ENCODE peak calls at places on chromosome 9, in four cellular contexts. S is tibial nerve, L is breast epithelium, J is A549. T is an unnamed sample.

GRCh38 chr9:95770653-95771131 is 104.8 kb upstream of the ERCC6L2 start:
- DNase-seq in J (no peak), L (no peak), S (no peak), T (no peak)

GRCh38 chr9:107213561-107214028 is 69.5 kb upstream of the RAD23B start:
- DNase-seq in L (no peak), J (peak; percentile 83), S (no peak), T (no peak)

GRCh38 chr9:107286057-107286456 is 3.0 kb downstream of the RAD23B start:
- DNase-seq in S (no peak), J (peak; percentile 34), L (no peak), T (peak; percentile 17)

GRCh38 chr9:16726023-16726422 is 144.4 kb downstream of the BNC2 start:
- DNase-seq in S (no peak), J (peak; percentile 48), L (no peak), T (no peak)

GRCh38 chr9:98899399-98900056 is 44.2 kb upstream of the COL15A1 start:
- DNase-seq in J (no peak), L (no peak), S (no peak), T (peak; percentile 21)

GRCh38 chr9:84338792-84339191 is 1.8 kb downstream of the SLC28A3 start:
- DNase-seq in S (no peak), J (no peak), L (no peak), T (no peak)

GRCh38 chr9:137813651-137814415 is 63.7 kb upstream of the CACNA1B start:
- DNase-seq in J (no peak), L (peak; percentile 43), S (no peak), T (no peak)

GRCh38 chr9:23825143-23825531 is 903 bp downstream of the ELAVL2 start:
- DNase-seq in S (no peak), L (no peak), J (no peak), T (no peak)

GRCh38 chr9:112387115-112387514 is 7.2 kb downstream of the HSDL2 start:
- DNase-seq in L (no peak), S (no peak), J (no peak), T (no peak)

GRCh38 chr9:75869236-75869635 is 21.2 kb upstream of the PCSK5 start:
- DNase-seq in S (no peak), J (no peak), L (no peak), T (no peak)

GRCh38 chr9:82555408-82555807 is 507.5 kb downstream of the RASEF start:
- DNase-seq in L (no peak), S (no peak), J (no peak), T (peak; percentile 39)

GRCh38 chr9:131668439-131669233 is 71.2 kb downstream of the RAPGEF1 start:
- DNase-seq in S (no peak), J (no peak), L (no peak), T (no peak)

GRCh38 chr9:109022909-109023308 is 9.6 kb upstream of the CTNNAL1 start:
- DNase-seq in J (peak; percentile 43), L (no peak), S (no peak), T (no peak)

GRCh38 chr9:100679834-100680233 is 102.0 kb downstream of the CAVIN4 start:
- DNase-seq in S (no peak), L (no peak), J (no peak), T (no peak)

GRCh38 chr9:22203371-22204138 is 194.4 kb upstream of the CDKN2B start:
- DNase-seq in S (no peak), J (no peak), L (no peak), T (no peak)

GRCh38 chr9:137445930-137446431 is 4.8 kb upstream of the ENTPD8 start:
- DNase-seq in J (no peak), L (no peak), S (no peak), T (no peak)

GRCh38 chr9:15735083-15735974 is 182.5 kb downstream of the CCDC171 start:
- DNase-seq in L (no peak), S (no peak), J (peak; percentile 50), T (no peak)

GRCh38 chr9:120478208-120478607 is 101.8 kb downstream of the CDK5RAP2 start:
- DNase-seq in J (peak; percentile 16), L (no peak), S (no peak), T (no peak)

GRCh38 chr9:134682026-134682425 is 40.4 kb downstream of the COL5A1 start:
- DNase-seq in S (no peak), L (no peak), J (no peak), T (no peak)

GRCh38 chr9:137878146-137878941 is 762 bp downstream of the CACNA1B start:
- DNase-seq in S (no peak), L (no peak), J (no peak), T (peak; percentile 29)

GRCh38 chr9:7656648-7657047 is 142.9 kb downstream of the DMAC1 start:
- DNase-seq in J (peak; percentile 1), S (no peak), L (no peak), T (no peak)

GRCh38 chr9:72661401-72662135 is 140.2 kb downstream of the TMC1 start:
- DNase-seq in S (no peak), J (no peak), L (no peak), T (no peak)

GRCh38 chr9:133901184-133901835 is 90.8 kb downstream of the VAV2 start:
- DNase-seq in S (no peak), J (no peak), L (no peak), T (no peak)

GRCh38 chr9:13033959-13034695 is 245.4 kb downstream of the MPDZ start:
- DNase-seq in L (peak; percentile 62), J (peak; percentile 56), S (peak; percentile 39), T (peak; percentile 62)

GRCh38 chr9:99445377-99445891 is 223.4 kb downstream of the SEC61B start:
- DNase-seq in S (no peak), L (no peak), J (peak; percentile 31), T (no peak)

GRCh38 chr9:93093449-93094293 is 2.3 kb upstream of the CARD19 start:
- DNase-seq in J (no peak), L (peak; percentile 43), S (no peak), T (no peak)

GRCh38 chr9:18910858-18911257 is 122.2 kb downstream of the SAXO1 start:
- DNase-seq in L (no peak), J (no peak), S (no peak), T (no peak)

GRCh38 chr9:113125636-113126035 is 25.2 kb upstream of the SLC31A2 start:
- DNase-seq in S (no peak), J (no peak), L (no peak), T (no peak)

GRCh38 chr9:125626187-125626586 is 80.8 kb downstream of the MAPKAP1 start:
- DNase-seq in L (no peak), S (no peak), J (no peak), T (no peak)

GRCh38 chr9:91361294-91362201 is at the start of gene AUH:
- DNase-seq in S (peak; percentile 67), L (peak; percentile 86), J (peak; percentile 79), T (peak; percentile 85)

GRCh38 chr9:7313389-7313788 is 486.2 kb downstream of the DMAC1 start:
- DNase-seq in S (no peak), J (no peak), L (no peak), T (no peak)

GRCh38 chr9:72476617-72477375 is 44.6 kb upstream of the TMC1 start:
- DNase-seq in J (peak; percentile 86), S (no peak), L (no peak), T (peak; percentile 45)

GRCh38 chr9:133114886-133115603 is 6.0 kb downstream of the RALGDS start:
- DNase-seq in S (no peak), J (no peak), L (no peak), T (no peak)

GRCh38 chr9:131849391-131849790 is 109.5 kb upstream of the RAPGEF1 start:
- DNase-seq in S (no peak), L (no peak), J (no peak), T (no peak)

GRCh38 chr9:17829812-17830385 is 251.0 kb downstream of the SH3GL2 start:
- DNase-seq in J (no peak), S (no peak), L (no peak), T (no peak)

DNA sequence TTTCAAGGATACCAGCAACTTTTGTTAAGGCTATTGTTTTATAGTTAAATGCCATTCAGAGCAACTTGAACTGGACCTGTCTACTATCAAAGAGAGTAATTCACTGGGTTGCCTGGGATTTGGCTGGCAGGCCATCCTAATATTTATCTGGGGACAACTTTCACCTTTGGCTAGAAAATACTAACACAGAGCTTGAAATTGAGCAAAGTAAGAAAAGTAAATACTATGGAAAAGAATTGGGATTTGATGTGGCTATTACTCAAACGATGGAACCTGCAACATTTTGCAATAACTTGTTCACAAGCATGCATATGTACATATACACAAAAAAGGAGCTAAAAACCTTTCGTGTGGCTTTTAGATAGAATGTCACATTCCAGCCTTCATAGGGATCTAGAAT is 191.3 kb downstream of the DENND1A start:
- DNase-seq in J (no peak), L (no peak), S (no peak), T (no peak)
- TF ChIP-seq POLR2A in J (no peak), L (no peak), S (no peak), T (no peak)

DNA sequence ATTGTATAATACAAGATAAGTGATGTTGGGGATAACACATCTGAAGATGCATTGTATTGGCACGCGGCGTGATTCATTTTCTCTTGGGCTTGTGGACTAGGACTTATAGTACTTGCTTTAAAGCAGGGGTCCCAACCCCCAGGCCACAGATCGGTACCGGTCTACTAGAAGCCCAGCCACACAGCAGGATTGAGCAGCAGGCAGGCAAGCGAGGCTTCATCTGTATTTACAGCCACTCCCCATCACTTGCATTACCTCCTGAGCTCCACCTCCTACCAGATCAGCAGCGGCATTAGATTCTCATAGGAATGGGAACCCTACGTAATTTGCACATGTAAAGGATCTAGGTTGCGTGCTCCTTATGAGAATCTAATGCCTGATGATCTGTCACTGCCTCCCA is 12.9 kb downstream of the MAMDC2 start:
- DNase-seq in J (no peak), L (no peak), S (no peak), T (no peak)
- H3K4me1 ChIP-seq in J (no peaks in the 10 kb centered on the region), L (no peaks in the 10 kb centered on the region), S (no peaks in the 10 kb centered on the region), T (peaks cover 26% of the 10 kb centered on the region)

DNA sequence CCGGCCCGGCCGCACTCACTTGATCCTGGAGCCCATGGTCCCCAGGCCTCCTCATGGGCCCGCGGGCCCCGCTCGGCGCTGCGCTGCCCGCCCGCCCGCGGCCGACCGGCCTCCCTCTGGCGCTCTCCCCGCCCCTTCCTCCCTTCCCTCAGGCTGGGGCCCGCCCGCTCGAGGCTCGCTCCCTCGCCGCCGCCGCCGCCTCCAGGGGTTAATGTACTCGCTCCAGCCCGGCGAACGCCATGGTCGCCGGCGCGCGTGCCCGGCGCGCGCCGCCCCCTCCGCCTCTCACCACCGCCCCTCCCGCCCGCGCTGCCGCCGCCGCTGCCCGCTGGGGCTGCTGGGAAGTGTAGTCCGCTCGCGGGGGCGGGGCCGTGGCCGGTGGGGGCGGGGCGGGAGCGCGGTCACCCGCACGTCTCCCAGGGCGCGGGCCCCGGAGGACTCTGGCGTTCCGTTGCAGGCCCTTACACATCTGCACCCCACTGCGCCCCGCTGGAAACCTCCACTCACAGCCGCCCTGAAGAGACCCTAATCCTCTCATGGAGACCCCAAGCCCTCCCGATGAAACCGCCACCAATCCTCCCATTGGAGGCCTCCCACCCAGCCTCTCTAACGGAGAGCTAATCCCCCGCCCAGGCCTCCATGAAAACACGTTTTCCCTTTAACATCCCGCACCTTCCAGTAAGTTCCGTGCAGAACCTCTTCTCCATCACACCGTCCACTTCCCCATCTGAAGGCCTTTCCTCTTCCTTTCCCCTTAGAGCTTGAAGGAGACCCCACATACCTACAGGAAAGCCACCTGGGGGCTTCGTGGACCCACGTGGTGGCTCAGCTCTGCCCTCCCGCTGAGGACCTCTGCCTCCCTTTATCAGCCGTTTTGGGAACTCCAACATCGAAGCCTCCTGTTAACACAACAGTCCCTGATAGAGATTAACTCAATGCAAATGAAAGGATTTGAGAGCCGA is at the start of gene DENND1A:
- DNase-seq in J (peak; percentile 85), S (peak; percentile 78), L (peak; percentile 85), T (peak; percentile 89)
- TF ChIP-seq POLR2A in J (peak; percentile 60), S (peak; percentile 39), L (no peak), T (peak; percentile 27)

GRCh38 chr9:129463477-129463876 is 157.4 kb downstream of the C9orf50 start:
- DNase-seq in L (no peak), S (no peak), J (no peak), T (no peak)
- H3K4me1 ChIP-seq in L (peaks cover 34% of the 10 kb centered on the region), S (peaks cover 53% of the 10 kb centered on the region), J (peaks cover 60% of the 10 kb centered on the region), T (peaks cover 51% of the 10 kb centered on the region)